ENCODE peak calls at places on chromosomes 16 and 17, in ten cellular contexts. F, B, N, L, Y, S, G, A, M and U are unnamed samples.

GRCh38 chr17:78442648-78443128 is 64.2 kb downstream of the PGS1 start:
- DNase-seq in S (no peak), Y (peak; percentile 90), N (peak; percentile 64), F (peak; percentile 48), G (no peak), B (no peak), M (peak; percentile 61), A (peak; percentile 56), L (peak; percentile 54), U (no peak)

GRCh38 chr17:57085448-57086068 is 512 bp downstream of the AKAP1 start:
- DNase-seq in G (peak; percentile 61), S (peak; percentile 66), F (peak; percentile 80), L (peak; percentile 38), B (peak; percentile 79), Y (peak; percentile 86), A (peak; percentile 71), N (peak; percentile 88), M (peak; percentile 22), U (peak; percentile 75)

GRCh38 chr16:25037221-25037620 is 22.1 kb upstream of the ARHGAP17 start:
- DNase-seq in B (no peak), L (no peak), M (no peak), A (no peak), F (no peak), N (no peak), G (no peak), Y (no peak), S (no peak), U (no peak)

GRCh38 chr17:74104921-74105320 is 98.6 kb upstream of the RPL38 start:
- DNase-seq in Y (no peak), L (no peak), S (no peak), G (no peak), F (no peak), A (no peak), N (no peak), B (no peak), M (no peak), U (no peak)

GRCh38 chr17:7144203-7144602 is 29.6 kb upstream of the ASGR2 start:
- DNase-seq in G (no peak), L (no peak), Y (no peak), B (no peak), S (no peak), A (no peak), N (no peak), F (no peak), M (no peak), U (no peak)

GRCh38 chr16:3256876-3257465 is 538 bp upstream of the MEFV start:
- DNase-seq in B (no peak), L (no peak), Y (no peak), G (no peak), F (no peak), A (no peak), M (no peak), N (no peak), S (no peak), U (no peak)

GRCh38 chr16:31190818-31191444 is 11.0 kb downstream of the FUS start:
- DNase-seq in A (no peak), G (no peak), Y (no peak), L (no peak), S (no peak), F (no peak), M (no peak), N (no peak), B (no peak), U (no peak)

GRCh38 chr16:28298511-28298878 is 6.2 kb downstream of the SBK1 start:
- DNase-seq in L (no peak), F (no peak), G (no peak), Y (no peak), S (no peak), N (no peak), A (no peak), M (no peak), B (no peak), U (peak; percentile 76)

GRCh38 chr16:50058091-50058771 is 7.5 kb upstream of the HEATR3 start:
- DNase-seq in F (no peak), Y (no peak), B (no peak), M (no peak), N (no peak), A (no peak), G (no peak), S (no peak), L (no peak), U (no peak)

GRCh38 chr16:73015612-73016487 is 32.1 kb downstream of the ZFHX3 start:
- DNase-seq in A (no peak), B (no peak), S (no peak), F (peak; percentile 94), L (peak; percentile 84), N (peak; percentile 14), G (no peak), Y (peak; percentile 88), M (no peak), U (no peak)

GRCh38 chr17:17415006-17415405 is 61.8 kb upstream of the MED9 start:
- DNase-seq in A (no peak), Y (no peak), G (no peak), M (no peak), N (no peak), B (no peak), F (no peak), S (no peak), L (no peak), U (no peak)

GRCh38 chr17:31095239-31096105 is 695 bp downstream of the NF1 start:
- DNase-seq in G (peak; percentile 47), B (peak; percentile 77), A (peak; percentile 74), L (peak; percentile 9), M (peak; percentile 53), F (peak; percentile 40), S (peak; percentile 23), Y (peak; percentile 81), N (peak; percentile 57), U (peak; percentile 89)

DNA sequence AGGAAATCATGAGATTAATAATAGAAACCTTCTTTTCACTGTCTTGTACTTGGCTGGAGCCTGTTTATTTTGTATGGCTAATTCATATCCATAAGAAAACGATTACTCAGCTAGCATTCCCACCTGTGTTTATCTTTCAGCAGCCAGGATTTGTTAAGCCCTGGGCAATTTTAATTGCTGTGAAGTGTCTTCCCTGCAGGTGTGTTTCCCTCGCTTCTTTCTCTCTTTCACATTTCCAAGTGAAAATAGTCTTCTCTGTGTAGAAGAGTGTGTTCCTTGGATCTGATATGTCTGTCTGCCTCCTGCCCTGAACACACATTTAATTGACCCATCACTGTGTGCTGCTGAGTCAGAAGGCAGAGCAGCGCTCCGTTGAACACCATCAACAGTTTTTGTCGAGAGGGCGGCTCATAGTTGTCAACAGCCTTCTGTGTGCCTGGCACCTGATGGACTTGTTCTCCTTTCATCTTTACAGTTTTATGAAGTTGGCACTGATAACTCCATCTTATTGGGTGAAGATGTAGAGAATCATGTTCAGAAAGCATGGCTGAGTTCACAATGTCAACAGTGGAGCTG is 83.2 kb downstream of the SPECC1 start:
- DNase-seq in B (no peak), S (no peak), N (no peak), G (no peak), F (no peak), A (no peak), M (no peak), L (no peak), Y (no peak), U (no peak)
- H3K4me3 ChIP-seq in B (no peak overlapping the region), S (no peak overlapping the region), N (no peak overlapping the region), G (no peak overlapping the region), F (no peak overlapping the region), A (peak overlapping the region; percentile 58), M (no peak overlapping the region), L (no peak overlapping the region), Y (no peak overlapping the region), U (no peak overlapping the region)

GRCh38 chr17:34242553-34242952 is 12.5 kb upstream of the CCL2 start:
- DNase-seq in N (no peak), A (no peak), Y (no peak), S (no peak), G (no peak), M (no peak), B (no peak), F (no peak), L (no peak), U (no peak)
- H3K27ac ChIP-seq in N (peak overlapping the region; percentile 31), A (no peak overlapping the region), Y (peak overlapping the region; percentile 52), S (no peak overlapping the region), G (no peak overlapping the region), M (peak overlapping the region; percentile 45), B (no peak overlapping the region), F (peak overlapping the region; percentile 74), L (no peak overlapping the region), U (no peak overlapping the region)

GRCh38 chr16:86494565-86495356 is 15.6 kb upstream of the FOXF1 start:
- DNase-seq in A (peak; percentile 41), S (no peak), F (no peak), L (no peak), G (no peak), Y (no peak), B (no peak), N (no peak), M (no peak), U (no peak)

GRCh38 chr16:86496262-86496928 is 13.9 kb upstream of the FOXF1 start:
- DNase-seq in M (no peak), L (no peak), F (no peak), B (no peak), N (no peak), Y (no peak), S (no peak), G (no peak), A (peak; percentile 46), U (no peak)

GRCh38 chr16:86496929-86497381 is 13.4 kb upstream of the FOXF1 start:
- DNase-seq in G (no peak), N (no peak), L (no peak), Y (no peak), A (no peak), M (no peak), S (no peak), F (no peak), B (no peak), U (no peak)

GRCh38 chr16:86495357-86495701 is 15.0 kb upstream of the FOXF1 start:
- DNase-seq in G (no peak), Y (no peak), F (no peak), S (no peak), L (no peak), M (no peak), A (no peak), B (no peak), N (no peak), U (no peak)

GRCh38 chr16:86495756-86496261 is 14.5 kb upstream of the FOXF1 start:
- DNase-seq in A (peak; percentile 56), G (no peak), F (no peak), B (no peak), L (no peak), Y (no peak), S (no peak), N (no peak), M (no peak), U (peak; percentile 30)
- H3K27me3 ChIP-seq in A (peaks cover 93% of the 10 kb centered on the region), G (peaks cover 88% of the 10 kb centered on the region), F (peaks cover 90% of the 10 kb centered on the region), B (no peaks in the 10 kb centered on the region), L (peaks cover 91% of the 10 kb centered on the region), Y (peaks cover 92% of the 10 kb centered on the region), S (peaks cover 15% of the 10 kb centered on the region), N (peaks cover 87% of the 10 kb centered on the region), M (no peaks in the 10 kb centered on the region), U (peaks cover 80% of the 10 kb centered on the region)

DNA sequence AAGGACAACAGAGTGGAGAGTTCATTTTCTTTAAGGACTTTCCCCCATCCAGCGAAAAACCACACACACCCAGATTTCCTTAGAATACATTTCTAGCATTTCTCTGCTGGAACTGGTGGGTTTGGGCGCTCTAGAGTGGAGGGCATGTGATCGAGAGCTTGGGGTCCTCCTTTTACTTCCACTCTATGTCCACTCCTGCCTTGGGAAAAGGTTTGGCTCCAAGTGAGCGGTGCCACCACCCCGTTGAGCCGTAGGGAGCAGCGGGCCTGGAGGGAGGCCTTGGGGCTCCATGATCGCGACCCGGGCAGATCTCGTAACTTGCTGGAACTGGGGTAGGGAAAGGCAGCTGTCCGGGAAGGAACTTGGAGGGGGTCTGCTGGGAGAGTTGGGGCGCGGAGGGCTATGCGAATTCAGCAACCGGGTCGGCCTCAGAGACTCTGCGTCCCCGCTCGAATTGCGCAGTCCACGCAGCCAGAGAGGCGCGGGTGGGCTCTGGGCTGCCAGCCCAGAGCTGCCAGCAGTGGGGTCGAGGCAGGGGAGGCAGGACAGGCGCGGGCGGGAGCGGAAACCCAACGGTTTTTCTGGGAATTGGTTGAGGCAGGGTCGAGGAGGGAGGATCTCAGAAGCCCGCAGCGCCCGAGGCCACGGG is 2.3 kb downstream of the DLX4 start:
- DNase-seq in G (no peak), M (no peak), B (no peak), A (no peak), F (no peak), Y (no peak), N (no peak), S (no peak), L (no peak), U (no peak)
- H3K4me3 ChIP-seq in G (no peak overlapping the region), M (no peak overlapping the region), B (no peak overlapping the region), A (peak overlapping the region; percentile 18), F (peak overlapping the region; percentile 16), Y (no peak overlapping the region), N (no peak overlapping the region), S (no peak overlapping the region), L (no peak overlapping the region), U (no peak overlapping the region)